ENCODE peak calls at places on chromosomes 6 and 20, in four cellular contexts. W is NCI-H1417; Y is midbrain; F is stimulated activated CD4-positive, alpha-beta T cell treated with anti-CD3 and anti-CD28 coated beads, Interleukin-2, amount 100 ng/mL, for 48 hours. L is an unnamed sample.

GRCh38 chr6:148700713-148701392 is 46.0 kb upstream of the UST start:
- DNase-seq in W (no peak), Y (peak; percentile 38), F (no peak), L (peak; percentile 22)

GRCh38 chr6:109229536-109229935 is 134.2 kb downstream of the CEP57L1 start:
- DNase-seq in W (no peak), Y (no peak), F (no peak), L (no peak)

GRCh38 chr6:30802731-30803130 is 58.4 kb upstream of the IER3 start:
- DNase-seq in W (no peak), Y (no peak), F (no peak), L (no peak)

GRCh38 chr6:20827798-20828197 is 293.5 kb downstream of the CDKAL1 start:
- DNase-seq in W (no peak), Y (no peak), F (no peak), L (no peak)

GRCh38 chr6:5930143-5930770 is 76.5 kb downstream of the NRN1 start:
- DNase-seq in W (no peak), Y (no peak), F (no peak), L (no peak)

GRCh38 chr6:112595841-112596240 is 248.7 kb downstream of the RFPL4B start:
- DNase-seq in W (no peak), Y (no peak), F (no peak), L (no peak)

GRCh38 chr20:24382330-24382729 is 87.1 kb upstream of the SYNDIG1 start:
- DNase-seq in W (no peak), Y (no peak), F (no peak), L (no peak)

GRCh38 chr6:133741375-133741861 is 147.5 kb upstream of the TCF21 start:
- DNase-seq in W (peak; percentile 58), Y (no peak), F (no peak), L (peak; percentile 72)

GRCh38 chr6:144219056-144219685 is 66.0 kb upstream of the UTRN start:
- DNase-seq in W (peak; percentile 28), Y (peak; percentile 62), F (no peak), L (peak; percentile 14)

GRCh38 chr6:13397359-13398080 is 69.2 kb upstream of the TBC1D7 start:
- DNase-seq in W (no peak), Y (no peak), F (no peak), L (no peak)

GRCh38 chr20:34069341-34070078 is 42.5 kb downstream of the EIF2S2 start:
- DNase-seq in W (peak; percentile 73), Y (peak; percentile 91), F (peak; percentile 34), L (peak; percentile 84)

GRCh38 chr6:53441761-53442160 is 93.0 kb upstream of the ELOVL5 start:
- DNase-seq in W (no peak), Y (no peak), F (no peak), L (no peak)

GRCh38 chr6:44003345-44004061 is 123.7 kb downstream of the MRPL14 start:
- DNase-seq in W (no peak), Y (no peak), F (no peak), L (no peak)

GRCh38 chr6:47672816-47673215 is 25.6 kb upstream of the ADGRF4 start:
- DNase-seq in W (no peak), Y (no peak), F (no peak), L (no peak)

GRCh38 chr6:118859517-118860064 is 34.4 kb upstream of the ASF1A start:
- DNase-seq in W (no peak), Y (no peak), F (no peak), L (no peak)

GRCh38 chr6:157224957-157225574 is 98.3 kb downstream of the TMEM242 start:
- DNase-seq in W (no peak), Y (no peak), F (no peak), L (peak; percentile 72)

GRCh38 chr6:8080338-8081151 is 16.4 kb upstream of the BLOC1S5 start:
- DNase-seq in W (no peak), Y (no peak), F (no peak), L (no peak)

GRCh38 chr6:154154389-154154967 is 115.4 kb downstream of the OPRM1 start:
- DNase-seq in W (peak; percentile 61), Y (peak; percentile 73), F (peak; percentile 69), L (peak; percentile 62)

GRCh38 chr6:132814716-132815570 is 574 bp downstream of the RPS12 start:
- DNase-seq in W (no peak), Y (no peak), F (no peak), L (no peak)

GRCh38 chr20:36876473-36876833 is 515 bp downstream of the TLDC2 start:
- DNase-seq in W (no peak), Y (no peak), F (no peak), L (no peak)

GRCh38 chr6:156720739-156721714 is 56.2 kb upstream of the ARID1B start:
- DNase-seq in W (no peak), Y (peak; percentile 5), F (no peak), L (no peak)

GRCh38 chr6:15121443-15121842 is 124.4 kb upstream of the JARID2 start:
- DNase-seq in W (no peak), Y (no peak), F (no peak), L (no peak)

GRCh38 chr20:15594296-15594695 is 979.0 kb downstream of the KIF16B start:
- DNase-seq in W (no peak), Y (no peak), F (no peak), L (no peak)

GRCh38 chr6:54404791-54405190 is 96.5 kb downstream of the TINAG start:
- DNase-seq in W (no peak), Y (no peak), F (no peak), L (no peak)

GRCh38 chr6:113437571-113437970 is 419.6 kb upstream of the MARCKS start:
- DNase-seq in W (no peak), Y (no peak), F (no peak), L (no peak)

GRCh38 chr20:8940311-8940710 is 128.6 kb upstream of the PLCB4 start:
- DNase-seq in W (no peak), Y (no peak), F (no peak), L (no peak)

GRCh38 chr20:58048096-58048702 is 180.3 kb downstream of the ANKRD60 start:
- DNase-seq in W (no peak), Y (peak; percentile 5), F (no peak), L (no peak)

L was measured in retina.